ENCODE peak calls at places on chromosomes 13 and 19, in six cellular contexts. One of them, this sample, is unnamed.

GRCh38 chr13:45242070-45242469 is 41.2 kb upstream of the KCTD4 start:
- DNase-seq in heart left ventricle: no peak
- DNase-seq in OCI-LY7: no peak
- DNase-seq in fibroblast of lung: peak; percentile 37
- DNase-seq in CD8-positive, alpha-beta memory T cell: no peak
- DNase-seq in left ventricle myocardium inferior: no peak
- DNase-seq in this sample: no peak

GRCh38 chr13:104385409-104385808 is 1319.2 kb upstream of the SLC10A2 start:
- DNase-seq in CD8-positive, alpha-beta memory T cell: no peak
- DNase-seq in OCI-LY7: no peak
- DNase-seq in left ventricle myocardium inferior: no peak
- DNase-seq in heart left ventricle: no peak
- DNase-seq in fibroblast of lung: peak; percentile 88
- DNase-seq in this sample: no peak

GRCh38 chr13:26340812-26341211 is 86.9 kb downstream of the CDK8 start:
- DNase-seq in heart left ventricle: no peak
- DNase-seq in CD8-positive, alpha-beta memory T cell: no peak
- DNase-seq in fibroblast of lung: peak; percentile 52
- DNase-seq in left ventricle myocardium inferior: no peak
- DNase-seq in OCI-LY7: no peak
- DNase-seq in this sample: no peak

GRCh38 chr19:48739835-48740704 is at the start of gene RASIP1:
- DNase-seq in OCI-LY7: no peak
- DNase-seq in CD8-positive, alpha-beta memory T cell: no peak
- DNase-seq in left ventricle myocardium inferior: peak; percentile 68
- DNase-seq in heart left ventricle: peak; percentile 85
- DNase-seq in fibroblast of lung: no peak
- DNase-seq in this sample: no peak

GRCh38 chr13:36275190-36276002 is 22.2 kb downstream of the CCDC169 start:
- DNase-seq in heart left ventricle: no peak
- DNase-seq in left ventricle myocardium inferior: no peak
- DNase-seq in CD8-positive, alpha-beta memory T cell: no peak
- DNase-seq in OCI-LY7: peak; percentile 35
- DNase-seq in fibroblast of lung: peak; percentile 84
- DNase-seq in this sample: no peak

GRCh38 chr13:21673592-21674270 is 2.9 kb downstream of the FGF9 start:
- DNase-seq in CD8-positive, alpha-beta memory T cell: peak; percentile 16
- DNase-seq in fibroblast of lung: peak; percentile 41
- DNase-seq in left ventricle myocardium inferior: peak; percentile 46
- DNase-seq in OCI-LY7: peak; percentile 79
- DNase-seq in heart left ventricle: peak; percentile 53
- DNase-seq in this sample: no peak

GRCh38 chr13:99085846-99086148 is 107.9 kb upstream of the DOCK9 start:
- DNase-seq in heart left ventricle: no peak
- DNase-seq in OCI-LY7: no peak
- DNase-seq in CD8-positive, alpha-beta memory T cell: no peak
- DNase-seq in left ventricle myocardium inferior: no peak
- DNase-seq in fibroblast of lung: no peak
- DNase-seq in this sample: no peak

GRCh38 chr13:111243981-111244380 is 76.5 kb upstream of the TEX29 start:
- DNase-seq in OCI-LY7: no peak
- DNase-seq in CD8-positive, alpha-beta memory T cell: no peak
- DNase-seq in fibroblast of lung: no peak
- DNase-seq in left ventricle myocardium inferior: no peak
- DNase-seq in heart left ventricle: no peak
- DNase-seq in this sample: no peak

GRCh38 chr13:105655046-105655445 is 880.4 kb downstream of the EFNB2 start:
- DNase-seq in fibroblast of lung: peak; percentile 83
- DNase-seq in heart left ventricle: no peak
- DNase-seq in left ventricle myocardium inferior: no peak
- DNase-seq in OCI-LY7: no peak
- DNase-seq in CD8-positive, alpha-beta memory T cell: no peak
- DNase-seq in this sample: no peak

GRCh38 chr13:68927387-68928026 is 1180.1 kb upstream of the ATXN8OS start:
- DNase-seq in fibroblast of lung: peak; percentile 25
- DNase-seq in CD8-positive, alpha-beta memory T cell: no peak
- DNase-seq in left ventricle myocardium inferior: no peak
- DNase-seq in heart left ventricle: no peak
- DNase-seq in OCI-LY7: no peak
- DNase-seq in this sample: no peak

GRCh38 chr13:53159439-53159838 is 130.8 kb downstream of the OLFM4 start:
- DNase-seq in CD8-positive, alpha-beta memory T cell: no peak
- DNase-seq in OCI-LY7: no peak
- DNase-seq in heart left ventricle: no peak
- DNase-seq in fibroblast of lung: no peak
- DNase-seq in left ventricle myocardium inferior: no peak
- DNase-seq in this sample: no peak

GRCh38 chr13:35723820-35724219 is 247.3 kb upstream of the MAB21L1 start:
- DNase-seq in fibroblast of lung: peak; percentile 60
- DNase-seq in OCI-LY7: no peak
- DNase-seq in CD8-positive, alpha-beta memory T cell: no peak
- DNase-seq in left ventricle myocardium inferior: peak; percentile 47
- DNase-seq in heart left ventricle: peak; percentile 75
- DNase-seq in this sample: no peak

GRCh38 chr19:41351339-41352245 is 2.1 kb downstream of the TGFB1 start:
- DNase-seq in fibroblast of lung: peak; percentile 64
- DNase-seq in heart left ventricle: peak; percentile 74
- DNase-seq in CD8-positive, alpha-beta memory T cell: peak; percentile 90
- DNase-seq in left ventricle myocardium inferior: peak; percentile 75
- DNase-seq in OCI-LY7: peak; percentile 56
- DNase-seq in this sample: no peak

GRCh38 chr19:21610341-21610740 is 104.9 kb downstream of the ZNF429 start:
- DNase-seq in fibroblast of lung: no peak
- DNase-seq in heart left ventricle: no peak
- DNase-seq in left ventricle myocardium inferior: no peak
- DNase-seq in CD8-positive, alpha-beta memory T cell: no peak
- DNase-seq in OCI-LY7: no peak
- DNase-seq in this sample: no peak

GRCh38 chr19:39923862-39924261 is 10.6 kb downstream of the FCGBP start:
- DNase-seq in OCI-LY7: no peak
- DNase-seq in CD8-positive, alpha-beta memory T cell: no peak
- DNase-seq in heart left ventricle: no peak
- DNase-seq in left ventricle myocardium inferior: no peak
- DNase-seq in fibroblast of lung: no peak
- DNase-seq in this sample: no peak

GRCh38 chr19:50269653-50270052 is 59.5 kb downstream of the KCNC3 start:
- DNase-seq in fibroblast of lung: no peak
- DNase-seq in heart left ventricle: no peak
- DNase-seq in CD8-positive, alpha-beta memory T cell: no peak
- DNase-seq in OCI-LY7: no peak
- DNase-seq in left ventricle myocardium inferior: no peak
- DNase-seq in this sample: no peak

GRCh38 chr19:16094360-16095070 is 17.2 kb upstream of the RAB8A start:
- DNase-seq in fibroblast of lung: peak; percentile 44
- DNase-seq in OCI-LY7: no peak
- DNase-seq in heart left ventricle: no peak
- DNase-seq in left ventricle myocardium inferior: no peak
- DNase-seq in CD8-positive, alpha-beta memory T cell: no peak
- DNase-seq in this sample: no peak

GRCh38 chr19:33279430-33280350 is 22.6 kb downstream of the CEBPA start:
- DNase-seq in OCI-LY7: no peak
- DNase-seq in left ventricle myocardium inferior: no peak
- DNase-seq in CD8-positive, alpha-beta memory T cell: no peak
- DNase-seq in heart left ventricle: no peak
- DNase-seq in fibroblast of lung: no peak
- DNase-seq in this sample: no peak

GRCh38 chr19:4730740-4731171 is 7.1 kb upstream of the DPP9 start:
- DNase-seq in heart left ventricle: no peak
- DNase-seq in left ventricle myocardium inferior: no peak
- DNase-seq in CD8-positive, alpha-beta memory T cell: peak; percentile 52
- DNase-seq in OCI-LY7: peak; percentile 45
- DNase-seq in fibroblast of lung: no peak
- DNase-seq in this sample: no peak

GRCh38 chr13:98564204-98564603 is 12.7 kb downstream of the STK24 start:
- DNase-seq in CD8-positive, alpha-beta memory T cell: no peak
- DNase-seq in OCI-LY7: no peak
- DNase-seq in left ventricle myocardium inferior: no peak
- DNase-seq in fibroblast of lung: no peak
- DNase-seq in heart left ventricle: no peak
- DNase-seq in this sample: no peak

GRCh38 chr13:36346222-36347083 is at the start of gene SPART:
- DNase-seq in left ventricle myocardium inferior: peak; percentile 93
- DNase-seq in heart left ventricle: peak; percentile 95
- DNase-seq in OCI-LY7: peak; percentile 56
- DNase-seq in fibroblast of lung: peak; percentile 83
- DNase-seq in CD8-positive, alpha-beta memory T cell: peak; percentile 60
- DNase-seq in this sample: no peak

GRCh38 chr13:94703721-94704314 is 8.5 kb downstream of the SOX21 start:
- DNase-seq in heart left ventricle: no peak
- DNase-seq in OCI-LY7: no peak
- DNase-seq in CD8-positive, alpha-beta memory T cell: no peak
- DNase-seq in left ventricle myocardium inferior: no peak
- DNase-seq in fibroblast of lung: no peak
- DNase-seq in this sample: no peak

GRCh38 chr13:93554514-93554913 is 327.9 kb downstream of the GPC6 start:
- DNase-seq in heart left ventricle: no peak
- DNase-seq in left ventricle myocardium inferior: no peak
- DNase-seq in OCI-LY7: no peak
- DNase-seq in fibroblast of lung: no peak
- DNase-seq in CD8-positive, alpha-beta memory T cell: no peak
- DNase-seq in this sample: no peak

GRCh38 chr19:14361824-14362223 is 19.4 kb upstream of the ADGRE5 start:
- DNase-seq in fibroblast of lung: no peak
- DNase-seq in OCI-LY7: peak; percentile 57
- DNase-seq in CD8-positive, alpha-beta memory T cell: no peak
- DNase-seq in heart left ventricle: no peak
- DNase-seq in left ventricle myocardium inferior: no peak
- DNase-seq in this sample: no peak

GRCh38 chr19:7973883-7974282 is 30.4 kb upstream of the TIMM44 start:
- DNase-seq in OCI-LY7: no peak
- DNase-seq in left ventricle myocardium inferior: peak; percentile 80
- DNase-seq in fibroblast of lung: no peak
- DNase-seq in CD8-positive, alpha-beta memory T cell: no peak
- DNase-seq in heart left ventricle: peak; percentile 83
- DNase-seq in this sample: no peak

GRCh38 chr19:34184880-34185491 is 12.7 kb downstream of the LSM14A start:
- DNase-seq in fibroblast of lung: no peak
- DNase-seq in left ventricle myocardium inferior: no peak
- DNase-seq in CD8-positive, alpha-beta memory T cell: peak; percentile 15
- DNase-seq in heart left ventricle: no peak
- DNase-seq in OCI-LY7: no peak
- DNase-seq in this sample: no peak

GRCh38 chr19:2221918-2222317 is 14.2 kb downstream of the PLEKHJ1 start:
- DNase-seq in left ventricle myocardium inferior: no peak
- DNase-seq in heart left ventricle: no peak
- DNase-seq in CD8-positive, alpha-beta memory T cell: no peak
- DNase-seq in OCI-LY7: no peak
- DNase-seq in fibroblast of lung: no peak
- DNase-seq in this sample: no peak

GRCh38 chr19:2221250-2221831 is 14.8 kb downstream of the PLEKHJ1 start:
- DNase-seq in heart left ventricle: no peak
- DNase-seq in OCI-LY7: no peak
- DNase-seq in CD8-positive, alpha-beta memory T cell: no peak
- DNase-seq in fibroblast of lung: no peak
- DNase-seq in left ventricle myocardium inferior: no peak
- DNase-seq in this sample: no peak

GRCh38 chr19:2224754-2225349 is 11.3 kb downstream of the PLEKHJ1 start:
- DNase-seq in heart left ventricle: no peak
- DNase-seq in left ventricle myocardium inferior: no peak
- DNase-seq in OCI-LY7: no peak
- DNase-seq in CD8-positive, alpha-beta memory T cell: no peak
- DNase-seq in fibroblast of lung: no peak
- DNase-seq in this sample: no peak

GRCh38 chr19:2223959-2224358 is 12.2 kb downstream of the PLEKHJ1 start:
- DNase-seq in CD8-positive, alpha-beta memory T cell: peak; percentile 50
- DNase-seq in left ventricle myocardium inferior: no peak
- DNase-seq in fibroblast of lung: no peak
- DNase-seq in OCI-LY7: peak; percentile 91
- DNase-seq in heart left ventricle: no peak
- DNase-seq in this sample: no peak

GRCh38 chr19:2223391-2223790 is 12.7 kb downstream of the PLEKHJ1 start:
- DNase-seq in left ventricle myocardium inferior: no peak
- DNase-seq in heart left ventricle: no peak
- DNase-seq in fibroblast of lung: no peak
- DNase-seq in CD8-positive, alpha-beta memory T cell: no peak
- DNase-seq in OCI-LY7: no peak
- DNase-seq in this sample: no peak
- H3K36me3 ChIP-seq in left ventricle myocardium inferior: peaks cover 97% of the 10 kb centered on the region
- H3K36me3 ChIP-seq in heart left ventricle: peaks cover 74% of the 10 kb centered on the region
- H3K36me3 ChIP-seq in fibroblast of lung: peaks cover 37% of the 10 kb centered on the region
- H3K36me3 ChIP-seq in CD8-positive, alpha-beta memory T cell: peaks cover 5% of the 10 kb centered on the region
- H3K36me3 ChIP-seq in OCI-LY7: peaks cover 59% of the 10 kb centered on the region
- H3K36me3 ChIP-seq in this sample: peaks cover 20% of the 10 kb centered on the region

GRCh38 chr13:49546559-49546958 is 38.8 kb downstream of the RCBTB1 start:
- DNase-seq in OCI-LY7: no peak
- DNase-seq in fibroblast of lung: no peak
- DNase-seq in left ventricle myocardium inferior: no peak
- DNase-seq in heart left ventricle: no peak
- DNase-seq in CD8-positive, alpha-beta memory T cell: no peak
- DNase-seq in this sample: no peak
- H3K36me3 ChIP-seq in OCI-LY7: peaks cover 87% of the 10 kb centered on the region
- H3K36me3 ChIP-seq in fibroblast of lung: no peaks in the 10 kb centered on the region
- H3K36me3 ChIP-seq in left ventricle myocardium inferior: peaks cover 95% of the 10 kb centered on the region
- H3K36me3 ChIP-seq in heart left ventricle: peaks cover 69% of the 10 kb centered on the region
- H3K36me3 ChIP-seq in CD8-positive, alpha-beta memory T cell: no peaks in the 10 kb centered on the region
- H3K36me3 ChIP-seq in this sample: peaks cover 26% of the 10 kb centered on the region

GRCh38 chr13:23584275-23584674 is 14.1 kb downstream of the TNFRSF19 start:
- DNase-seq in heart left ventricle: no peak
- DNase-seq in OCI-LY7: no peak
- DNase-seq in fibroblast of lung: no peak
- DNase-seq in left ventricle myocardium inferior: no peak
- DNase-seq in CD8-positive, alpha-beta memory T cell: no peak
- DNase-seq in this sample: no peak

GRCh38 chr13:23583491-23583890 is 13.3 kb downstream of the TNFRSF19 start:
- DNase-seq in heart left ventricle: no peak
- DNase-seq in CD8-positive, alpha-beta memory T cell: no peak
- DNase-seq in OCI-LY7: no peak
- DNase-seq in fibroblast of lung: no peak
- DNase-seq in left ventricle myocardium inferior: no peak
- DNase-seq in this sample: no peak

GRCh38 chr13:23588576-23589141 is 18.4 kb downstream of the TNFRSF19 start:
- DNase-seq in OCI-LY7: no peak
- DNase-seq in fibroblast of lung: no peak
- DNase-seq in left ventricle myocardium inferior: no peak
- DNase-seq in CD8-positive, alpha-beta memory T cell: no peak
- DNase-seq in heart left ventricle: no peak
- DNase-seq in this sample: no peak

DNA sequence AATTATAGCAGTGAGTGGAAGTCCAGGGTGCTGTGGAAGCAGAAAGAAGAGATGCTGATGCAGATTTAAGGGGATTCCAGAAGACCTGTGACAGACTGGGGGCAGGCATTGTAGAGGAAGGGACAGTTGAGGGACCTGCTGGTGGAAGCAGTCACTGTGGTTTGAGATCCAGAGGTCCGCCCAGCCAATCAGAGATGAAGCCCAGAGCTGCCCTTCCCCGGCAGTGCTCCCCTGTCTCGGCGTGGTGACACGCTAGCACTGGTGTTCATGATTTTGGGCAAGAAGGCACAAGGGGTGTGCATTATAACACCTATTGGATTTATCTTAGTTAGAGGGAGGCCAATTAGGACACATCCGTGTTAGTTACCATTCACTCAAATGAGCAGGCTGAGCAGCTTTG is 16.1 kb downstream of the TNFRSF19 start:
- DNase-seq in CD8-positive, alpha-beta memory T cell: no peak
- DNase-seq in left ventricle myocardium inferior: no peak
- DNase-seq in OCI-LY7: no peak
- DNase-seq in heart left ventricle: no peak
- DNase-seq in fibroblast of lung: no peak
- DNase-seq in this sample: no peak
- H3K36me3 ChIP-seq in CD8-positive, alpha-beta memory T cell: no peaks in the 10 kb centered on the region
- H3K36me3 ChIP-seq in left ventricle myocardium inferior: peaks cover 5% of the 10 kb centered on the region
- H3K36me3 ChIP-seq in OCI-LY7: no peaks in the 10 kb centered on the region
- H3K36me3 ChIP-seq in heart left ventricle: no peaks in the 10 kb centered on the region
- H3K36me3 ChIP-seq in fibroblast of lung: peaks cover 1% of the 10 kb centered on the region
- H3K36me3 ChIP-seq in this sample: no peaks in the 10 kb centered on the region

GRCh38 chr13:112876305-112877000 is 92.6 kb upstream of the MCF2L start:
- DNase-seq in fibroblast of lung: no peak
- DNase-seq in heart left ventricle: no peak
- DNase-seq in left ventricle myocardium inferior: peak; percentile 16
- DNase-seq in CD8-positive, alpha-beta memory T cell: no peak
- DNase-seq in OCI-LY7: no peak
- DNase-seq in this sample: no peak
- H3K36me3 ChIP-seq in fibroblast of lung: peaks cover 3% of the 10 kb centered on the region
- H3K36me3 ChIP-seq in heart left ventricle: peaks cover 56% of the 10 kb centered on the region
- H3K36me3 ChIP-seq in left ventricle myocardium inferior: peaks cover 57% of the 10 kb centered on the region
- H3K36me3 ChIP-seq in CD8-positive, alpha-beta memory T cell: peaks cover 5% of the 10 kb centered on the region
- H3K36me3 ChIP-seq in OCI-LY7: no peaks in the 10 kb centered on the region
- H3K36me3 ChIP-seq in this sample: peaks cover 10% of the 10 kb centered on the region